ENCODE peak calls at places on chromosomes 11 and 22, in eight cellular contexts. One of them, this sample, is unnamed.

GRCh38 chr11:91997178-91997577 is 227.4 kb upstream of the FAT3 start:
- DNase-seq in LHCN-M2: no peak
- DNase-seq in Calu3: no peak
- DNase-seq in stimulated activated CD8-positive, alpha-beta memory T cell treated with anti-CD3 and anti-CD28 coated beads, Interleukin-7, amount 100 ng/mL, for 24 hours: no peak
- DNase-seq in fibroblast of the aortic adventitia: no peak
- DNase-seq in astrocyte of the spinal cord: no peak
- DNase-seq in cardiac fibroblast: no peak
- DNase-seq in dermis blood vessel endothelial cell: no peak
- DNase-seq in this sample: peak; percentile 81

GRCh38 chr22:44091751-44092150 is 67.6 kb downstream of the PARVB start:
- DNase-seq in stimulated activated CD8-positive, alpha-beta memory T cell treated with anti-CD3 and anti-CD28 coated beads, Interleukin-7, amount 100 ng/mL, for 24 hours: no peak
- DNase-seq in Calu3: no peak
- DNase-seq in LHCN-M2: no peak
- DNase-seq in fibroblast of the aortic adventitia: no peak
- DNase-seq in astrocyte of the spinal cord: no peak
- DNase-seq in cardiac fibroblast: no peak
- DNase-seq in dermis blood vessel endothelial cell: no peak
- DNase-seq in this sample: no peak

GRCh38 chr22:21791635-21792625 is 56.3 kb upstream of the YPEL1 start:
- DNase-seq in astrocyte of the spinal cord: no peak
- DNase-seq in stimulated activated CD8-positive, alpha-beta memory T cell treated with anti-CD3 and anti-CD28 coated beads, Interleukin-7, amount 100 ng/mL, for 24 hours: peak; percentile 12
- DNase-seq in cardiac fibroblast: peak; percentile 36
- DNase-seq in fibroblast of the aortic adventitia: peak; percentile 40
- DNase-seq in Calu3: no peak
- DNase-seq in dermis blood vessel endothelial cell: no peak
- DNase-seq in LHCN-M2: peak; percentile 12
- DNase-seq in this sample: no peak

GRCh38 chr11:65528819-65529350 is 4.0 kb downstream of the SCYL1 start:
- DNase-seq in fibroblast of the aortic adventitia: no peak
- DNase-seq in LHCN-M2: no peak
- DNase-seq in Calu3: no peak
- DNase-seq in astrocyte of the spinal cord: no peak
- DNase-seq in cardiac fibroblast: no peak
- DNase-seq in dermis blood vessel endothelial cell: no peak
- DNase-seq in stimulated activated CD8-positive, alpha-beta memory T cell treated with anti-CD3 and anti-CD28 coated beads, Interleukin-7, amount 100 ng/mL, for 24 hours: no peak
- DNase-seq in this sample: no peak

GRCh38 chr11:112401036-112401769 is 140.5 kb upstream of the PLET1 start:
- DNase-seq in stimulated activated CD8-positive, alpha-beta memory T cell treated with anti-CD3 and anti-CD28 coated beads, Interleukin-7, amount 100 ng/mL, for 24 hours: no peak
- DNase-seq in fibroblast of the aortic adventitia: no peak
- DNase-seq in Calu3: no peak
- DNase-seq in cardiac fibroblast: no peak
- DNase-seq in astrocyte of the spinal cord: no peak
- DNase-seq in LHCN-M2: peak; percentile 9
- DNase-seq in dermis blood vessel endothelial cell: peak; percentile 29
- DNase-seq in this sample: no peak

GRCh38 chr11:130553306-130553705 is 104.9 kb downstream of the ADAMTS15 start:
- DNase-seq in stimulated activated CD8-positive, alpha-beta memory T cell treated with anti-CD3 and anti-CD28 coated beads, Interleukin-7, amount 100 ng/mL, for 24 hours: no peak
- DNase-seq in Calu3: no peak
- DNase-seq in LHCN-M2: peak; percentile 20
- DNase-seq in cardiac fibroblast: peak; percentile 48
- DNase-seq in dermis blood vessel endothelial cell: no peak
- DNase-seq in astrocyte of the spinal cord: peak; percentile 76
- DNase-seq in fibroblast of the aortic adventitia: peak; percentile 82
- DNase-seq in this sample: no peak

GRCh38 chr22:23774922-23775436 is 2.3 kb downstream of the MMP11 start:
- DNase-seq in dermis blood vessel endothelial cell: no peak
- DNase-seq in Calu3: no peak
- DNase-seq in LHCN-M2: peak; percentile 50
- DNase-seq in fibroblast of the aortic adventitia: peak; percentile 89
- DNase-seq in astrocyte of the spinal cord: peak; percentile 62
- DNase-seq in cardiac fibroblast: no peak
- DNase-seq in stimulated activated CD8-positive, alpha-beta memory T cell treated with anti-CD3 and anti-CD28 coated beads, Interleukin-7, amount 100 ng/mL, for 24 hours: no peak
- DNase-seq in this sample: no peak

GRCh38 chr22:48104102-48104738 is 1341.8 kb downstream of the TBC1D22A start:
- DNase-seq in LHCN-M2: no peak
- DNase-seq in astrocyte of the spinal cord: no peak
- DNase-seq in dermis blood vessel endothelial cell: no peak
- DNase-seq in cardiac fibroblast: no peak
- DNase-seq in Calu3: no peak
- DNase-seq in fibroblast of the aortic adventitia: no peak
- DNase-seq in stimulated activated CD8-positive, alpha-beta memory T cell treated with anti-CD3 and anti-CD28 coated beads, Interleukin-7, amount 100 ng/mL, for 24 hours: no peak
- DNase-seq in this sample: no peak

GRCh38 chr22:41512421-41513194 is 31.7 kb downstream of the POLR3H start:
- DNase-seq in dermis blood vessel endothelial cell: peak; percentile 55
- DNase-seq in Calu3: peak; percentile 50
- DNase-seq in stimulated activated CD8-positive, alpha-beta memory T cell treated with anti-CD3 and anti-CD28 coated beads, Interleukin-7, amount 100 ng/mL, for 24 hours: no peak
- DNase-seq in fibroblast of the aortic adventitia: peak; percentile 62
- DNase-seq in astrocyte of the spinal cord: peak; percentile 82
- DNase-seq in cardiac fibroblast: peak; percentile 48
- DNase-seq in LHCN-M2: peak; percentile 60
- DNase-seq in this sample: peak; percentile 4

GRCh38 chr11:93034640-93035039 is 65.2 kb downstream of the MTNR1B start:
- DNase-seq in cardiac fibroblast: no peak
- DNase-seq in stimulated activated CD8-positive, alpha-beta memory T cell treated with anti-CD3 and anti-CD28 coated beads, Interleukin-7, amount 100 ng/mL, for 24 hours: no peak
- DNase-seq in Calu3: no peak
- DNase-seq in fibroblast of the aortic adventitia: no peak
- DNase-seq in LHCN-M2: no peak
- DNase-seq in dermis blood vessel endothelial cell: no peak
- DNase-seq in astrocyte of the spinal cord: no peak
- DNase-seq in this sample: peak; percentile 22

GRCh38 chr11:2015044-2015443 is 17.4 kb upstream of the H19 start:
- DNase-seq in stimulated activated CD8-positive, alpha-beta memory T cell treated with anti-CD3 and anti-CD28 coated beads, Interleukin-7, amount 100 ng/mL, for 24 hours: no peak
- DNase-seq in dermis blood vessel endothelial cell: no peak
- DNase-seq in cardiac fibroblast: no peak
- DNase-seq in fibroblast of the aortic adventitia: no peak
- DNase-seq in astrocyte of the spinal cord: no peak
- DNase-seq in LHCN-M2: no peak
- DNase-seq in Calu3: no peak
- DNase-seq in this sample: no peak

GRCh38 chr11:62124186-62125113 is 639 bp downstream of the INCENP start:
- DNase-seq in stimulated activated CD8-positive, alpha-beta memory T cell treated with anti-CD3 and anti-CD28 coated beads, Interleukin-7, amount 100 ng/mL, for 24 hours: peak; percentile 8
- DNase-seq in dermis blood vessel endothelial cell: peak; percentile 59
- DNase-seq in LHCN-M2: peak; percentile 74
- DNase-seq in cardiac fibroblast: peak; percentile 52
- DNase-seq in fibroblast of the aortic adventitia: no peak
- DNase-seq in Calu3: peak; percentile 59
- DNase-seq in astrocyte of the spinal cord: peak; percentile 31
- DNase-seq in this sample: peak; percentile 28

GRCh38 chr11:110433393-110434333 is 3.9 kb downstream of the FDX1 start:
- DNase-seq in astrocyte of the spinal cord: peak; percentile 65
- DNase-seq in stimulated activated CD8-positive, alpha-beta memory T cell treated with anti-CD3 and anti-CD28 coated beads, Interleukin-7, amount 100 ng/mL, for 24 hours: no peak
- DNase-seq in fibroblast of the aortic adventitia: peak; percentile 64
- DNase-seq in cardiac fibroblast: peak; percentile 57
- DNase-seq in LHCN-M2: peak; percentile 37
- DNase-seq in dermis blood vessel endothelial cell: peak; percentile 49
- DNase-seq in Calu3: no peak
- DNase-seq in this sample: no peak

GRCh38 chr11:64379817-64380709 is 21.1 kb downstream of the RPS6KA4 start:
- DNase-seq in dermis blood vessel endothelial cell: no peak
- DNase-seq in cardiac fibroblast: no peak
- DNase-seq in Calu3: no peak
- DNase-seq in LHCN-M2: no peak
- DNase-seq in fibroblast of the aortic adventitia: no peak
- DNase-seq in stimulated activated CD8-positive, alpha-beta memory T cell treated with anti-CD3 and anti-CD28 coated beads, Interleukin-7, amount 100 ng/mL, for 24 hours: no peak
- DNase-seq in astrocyte of the spinal cord: no peak
- DNase-seq in this sample: no peak

GRCh38 chr22:27996981-27997380 is 77.9 kb upstream of the PITPNB start:
- DNase-seq in dermis blood vessel endothelial cell: no peak
- DNase-seq in stimulated activated CD8-positive, alpha-beta memory T cell treated with anti-CD3 and anti-CD28 coated beads, Interleukin-7, amount 100 ng/mL, for 24 hours: no peak
- DNase-seq in fibroblast of the aortic adventitia: no peak
- DNase-seq in astrocyte of the spinal cord: no peak
- DNase-seq in LHCN-M2: no peak
- DNase-seq in cardiac fibroblast: no peak
- DNase-seq in Calu3: no peak
- DNase-seq in this sample: no peak

This sample was measured in DMS79.